ENCODE peak calls at places on chromosomes 6 and 20, in four cellular contexts. One of them, this sample, is unnamed.

GRCh38 chr6:392441-393390 is 1.2 kb downstream of the IRF4 start:
- DNase-seq in fibroblast of pulmonary artery: no peak
- DNase-seq in HepG2: no peak
- DNase-seq in ascending aorta: no peak
- DNase-seq in this sample: no peak

GRCh38 chr20:1377341-1377871 is 15.4 kb downstream of the FKBP1A start:
- DNase-seq in fibroblast of pulmonary artery: no peak
- DNase-seq in HepG2: no peak
- DNase-seq in ascending aorta: no peak
- DNase-seq in this sample: no peak

GRCh38 chr20:53656653-53657288 is 63.1 kb upstream of the ZNF217 start:
- DNase-seq in fibroblast of pulmonary artery: peak; percentile 74
- DNase-seq in HepG2: no peak
- DNase-seq in ascending aorta: no peak
- DNase-seq in this sample: peak; percentile 58

GRCh38 chr6:156662025-156662445 is 115.1 kb upstream of the ARID1B start:
- DNase-seq in fibroblast of pulmonary artery: no peak
- DNase-seq in HepG2: peak; percentile 50
- DNase-seq in ascending aorta: no peak
- DNase-seq in this sample: no peak

GRCh38 chr20:20096421-20096820 is 44.1 kb downstream of the CFAP61 start:
- DNase-seq in fibroblast of pulmonary artery: no peak
- DNase-seq in HepG2: no peak
- DNase-seq in ascending aorta: no peak
- DNase-seq in this sample: no peak

GRCh38 chr6:170176621-170177382 is 114.1 kb downstream of the DLL1 start:
- DNase-seq in fibroblast of pulmonary artery: no peak
- DNase-seq in HepG2: no peak
- DNase-seq in ascending aorta: no peak
- DNase-seq in this sample: no peak

GRCh38 chr6:29954272-29954671 is 11.9 kb downstream of the HLA-A start:
- DNase-seq in fibroblast of pulmonary artery: no peak
- DNase-seq in HepG2: no peak
- DNase-seq in ascending aorta: no peak
- DNase-seq in this sample: no peak

GRCh38 chr6:156016186-156016976 is 560.7 kb upstream of the NOX3 start:
- DNase-seq in fibroblast of pulmonary artery: no peak
- DNase-seq in HepG2: no peak
- DNase-seq in ascending aorta: no peak
- DNase-seq in this sample: no peak

GRCh38 chr6:137045221-137045789 is 540 bp upstream of the IL20RA start:
- DNase-seq in fibroblast of pulmonary artery: no peak
- DNase-seq in HepG2: no peak
- DNase-seq in ascending aorta: no peak
- DNase-seq in this sample: no peak

GRCh38 chr6:23180504-23181293 is 611.3 kb downstream of the HDGFL1 start:
- DNase-seq in fibroblast of pulmonary artery: peak; percentile 84
- DNase-seq in HepG2: no peak
- DNase-seq in ascending aorta: no peak
- DNase-seq in this sample: peak; percentile 86

GRCh38 chr6:135667694-135668455 is 170.3 kb upstream of the AHI1 start:
- DNase-seq in fibroblast of pulmonary artery: peak; percentile 39
- DNase-seq in HepG2: no peak
- DNase-seq in ascending aorta: no peak
- DNase-seq in this sample: peak; percentile 53

GRCh38 chr20:63062188-63063140 is 55.7 kb upstream of the BHLHE23 start:
- DNase-seq in fibroblast of pulmonary artery: no peak
- DNase-seq in HepG2: no peak
- DNase-seq in ascending aorta: no peak
- DNase-seq in this sample: no peak

GRCh38 chr6:7978736-7979135 is 68.1 kb upstream of the TXNDC5 start:
- DNase-seq in fibroblast of pulmonary artery: no peak
- DNase-seq in HepG2: no peak
- DNase-seq in ascending aorta: no peak
- DNase-seq in this sample: peak; percentile 71

GRCh38 chr6:157613011-157613522 is 210.0 kb upstream of the SNX9 start:
- DNase-seq in fibroblast of pulmonary artery: peak; percentile 85
- DNase-seq in HepG2: peak; percentile 63
- DNase-seq in ascending aorta: no peak
- DNase-seq in this sample: peak; percentile 84

GRCh38 chr20:19828233-19828632 is 70.2 kb downstream of the RIN2 start:
- DNase-seq in fibroblast of pulmonary artery: peak; percentile 51
- DNase-seq in HepG2: peak; percentile 30
- DNase-seq in ascending aorta: no peak
- DNase-seq in this sample: peak; percentile 59

GRCh38 chr6:88167625-88167937 is 1.4 kb upstream of the CNR1 start:
- DNase-seq in fibroblast of pulmonary artery: no peak
- DNase-seq in HepG2: no peak
- DNase-seq in ascending aorta: no peak
- DNase-seq in this sample: no peak

GRCh38 chr6:95578106-95578410 is 723 bp downstream of the MANEA start:
- DNase-seq in fibroblast of pulmonary artery: peak; percentile 12
- DNase-seq in HepG2: peak; percentile 15
- DNase-seq in ascending aorta: no peak
- DNase-seq in this sample: peak; percentile 23

GRCh38 chr20:48668451-48668946 is 159.3 kb downstream of the PREX1 start:
- DNase-seq in fibroblast of pulmonary artery: peak; percentile 71
- DNase-seq in HepG2: peak; percentile 21
- DNase-seq in ascending aorta: no peak
- DNase-seq in this sample: peak; percentile 23

GRCh38 chr6:111972714-111973678 is 80.9 kb upstream of the CCN6 start:
- DNase-seq in fibroblast of pulmonary artery: peak; percentile 97
- DNase-seq in HepG2: no peak
- DNase-seq in ascending aorta: peak; percentile 16
- DNase-seq in this sample: peak; percentile 97

GRCh38 chr6:101705866-101706265 is 312.4 kb downstream of the GRIK2 start:
- DNase-seq in fibroblast of pulmonary artery: peak; percentile 17
- DNase-seq in HepG2: no peak
- DNase-seq in ascending aorta: no peak
- DNase-seq in this sample: no peak

GRCh38 chr6:156197513-156197912 is 579.7 kb upstream of the ARID1B start:
- DNase-seq in fibroblast of pulmonary artery: no peak
- DNase-seq in HepG2: no peak
- DNase-seq in ascending aorta: no peak
- DNase-seq in this sample: no peak

GRCh38 chr6:88004707-88005106 is 42.9 kb upstream of the SPACA1 start:
- DNase-seq in fibroblast of pulmonary artery: no peak
- DNase-seq in HepG2: no peak
- DNase-seq in ascending aorta: no peak
- DNase-seq in this sample: no peak

GRCh38 chr20:41265931-41266330 is 51.6 kb downstream of the ZHX3 start:
- DNase-seq in fibroblast of pulmonary artery: no peak
- DNase-seq in HepG2: no peak
- DNase-seq in ascending aorta: no peak
- DNase-seq in this sample: no peak

GRCh38 chr6:13273931-13274706 is 54.2 kb downstream of the TBC1D7 start:
- DNase-seq in fibroblast of pulmonary artery: no peak
- DNase-seq in HepG2: no peak
- DNase-seq in ascending aorta: no peak
- DNase-seq in this sample: no peak

GRCh38 chr20:57544838-57545564 is 15.9 kb upstream of the PCK1 start:
- DNase-seq in fibroblast of pulmonary artery: no peak
- DNase-seq in HepG2: no peak
- DNase-seq in ascending aorta: no peak
- DNase-seq in this sample: no peak

GRCh38 chr6:1123976-1124375 is 187.9 kb upstream of the FOXQ1 start:
- DNase-seq in fibroblast of pulmonary artery: no peak
- DNase-seq in HepG2: no peak
- DNase-seq in ascending aorta: no peak
- DNase-seq in this sample: no peak

GRCh38 chr6:83707829-83708545 is 914 bp downstream of the SNAP91 start:
- DNase-seq in fibroblast of pulmonary artery: peak; percentile 3
- DNase-seq in HepG2: no peak
- DNase-seq in ascending aorta: no peak
- DNase-seq in this sample: no peak

GRCh38 chr20:61880706-61881105 is 185.0 kb downstream of the TAF4 start:
- DNase-seq in fibroblast of pulmonary artery: no peak
- DNase-seq in HepG2: no peak
- DNase-seq in ascending aorta: no peak
- DNase-seq in this sample: no peak

GRCh38 chr6:113570176-113570575 is 287.0 kb upstream of the MARCKS start:
- DNase-seq in fibroblast of pulmonary artery: peak; percentile 40
- DNase-seq in HepG2: no peak
- DNase-seq in ascending aorta: no peak
- DNase-seq in this sample: no peak

GRCh38 chr20:62496525-62497218 is 20.9 kb upstream of the GATA5 start:
- DNase-seq in fibroblast of pulmonary artery: no peak
- DNase-seq in HepG2: no peak
- DNase-seq in ascending aorta: no peak
- DNase-seq in this sample: no peak

GRCh38 chr6:28225056-28225834 is at the start of gene ZSCAN9:
- DNase-seq in fibroblast of pulmonary artery: peak; percentile 96
- DNase-seq in HepG2: peak; percentile 86
- DNase-seq in ascending aorta: peak; percentile 44
- DNase-seq in this sample: peak; percentile 89

GRCh38 chr6:51817832-51818231 is 269.6 kb downstream of the PKHD1 start:
- DNase-seq in fibroblast of pulmonary artery: no peak
- DNase-seq in HepG2: no peak
- DNase-seq in ascending aorta: no peak
- DNase-seq in this sample: no peak

GRCh38 chr6:123681957-123682462 is 45.3 kb upstream of the TRDN start:
- DNase-seq in fibroblast of pulmonary artery: no peak
- DNase-seq in HepG2: no peak
- DNase-seq in ascending aorta: no peak
- DNase-seq in this sample: no peak

DNA sequence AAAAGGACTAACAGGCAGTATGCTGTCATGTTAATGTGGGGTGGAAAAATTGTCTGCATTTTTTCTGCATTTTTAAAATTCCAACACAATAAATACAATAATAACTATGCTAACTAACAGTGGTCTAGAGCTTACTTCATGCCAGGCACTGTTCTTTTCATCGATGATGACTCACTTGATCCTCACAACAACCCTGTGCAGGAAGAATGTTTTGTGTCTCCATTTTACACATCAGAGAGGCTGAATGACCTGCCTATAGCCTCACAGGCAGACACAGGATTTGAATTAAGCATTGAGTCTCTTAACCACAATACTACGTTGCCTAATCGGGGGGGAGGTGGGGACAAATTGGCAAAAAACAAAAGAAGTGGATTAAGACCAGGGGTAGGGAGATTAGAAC is 26.9 kb upstream of the FANCE start:
- DNase-seq in fibroblast of pulmonary artery: peak; percentile 92
- DNase-seq in HepG2: no peak
- DNase-seq in ascending aorta: no peak
- DNase-seq in this sample: peak; percentile 92
- H3K4me3 ChIP-seq in fibroblast of pulmonary artery: no peak overlapping the region
- H3K4me3 ChIP-seq in HepG2: no peak overlapping the region
- H3K4me3 ChIP-seq in ascending aorta: no peak overlapping the region
- H3K4me3 ChIP-seq in this sample: no peak overlapping the region

DNA sequence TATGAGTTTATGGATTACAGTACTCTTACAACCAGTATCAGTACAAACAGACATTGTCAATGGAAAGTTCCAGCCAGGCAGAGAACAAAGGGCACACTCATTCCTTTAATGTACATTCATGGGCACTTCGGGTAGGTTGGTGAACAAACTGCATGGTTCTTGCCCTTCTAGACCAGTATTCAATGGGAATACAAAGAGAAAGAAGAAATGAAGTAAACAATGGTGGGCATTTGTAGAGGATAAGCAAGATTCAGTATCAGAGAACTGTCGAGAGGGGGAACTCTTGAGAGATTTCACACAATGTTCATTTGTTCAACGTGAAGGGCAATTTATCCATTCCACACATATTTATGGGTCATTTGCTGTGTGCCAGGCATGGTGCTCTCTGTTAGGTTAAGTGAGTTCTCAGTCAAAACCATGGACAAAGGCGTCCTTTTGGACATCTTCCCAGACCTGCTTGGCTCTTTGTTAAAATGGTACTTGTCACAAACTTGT is 714.8 kb downstream of the DHX35 start:
- DNase-seq in fibroblast of pulmonary artery: peak; percentile 8
- DNase-seq in HepG2: no peak
- DNase-seq in ascending aorta: no peak
- DNase-seq in this sample: peak; percentile 13
- TF ChIP-seq CTCF in fibroblast of pulmonary artery: peak; percentile 19
- TF ChIP-seq CTCF in HepG2: no peak
- TF ChIP-seq CTCF in ascending aorta: no peak
- TF ChIP-seq CTCF in this sample: peak; percentile 18

DNA sequence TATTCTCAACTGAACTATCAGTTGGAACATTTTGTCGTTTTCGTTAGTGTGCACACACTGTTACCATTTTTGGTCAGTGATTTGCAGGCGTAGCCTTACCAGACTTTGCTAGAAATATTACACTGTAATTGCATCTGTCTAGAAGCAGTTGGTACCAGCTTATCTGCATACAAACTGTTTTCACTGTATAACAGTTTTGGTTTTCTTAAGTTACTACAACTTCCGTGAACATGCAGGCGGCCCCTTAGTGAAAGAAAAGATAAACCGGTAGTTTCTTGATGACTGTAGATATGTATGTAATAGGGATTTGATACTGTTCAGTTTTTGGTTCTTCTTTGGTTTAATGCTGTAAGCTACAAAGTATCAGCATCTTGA is 1.3 kb downstream of the DSTN start:
- DNase-seq in fibroblast of pulmonary artery: no peak
- DNase-seq in HepG2: no peak
- DNase-seq in ascending aorta: no peak
- DNase-seq in this sample: no peak
- H3K4me3 ChIP-seq in fibroblast of pulmonary artery: peak overlapping the region; percentile 68
- H3K4me3 ChIP-seq in HepG2: peak overlapping the region; percentile 100
- H3K4me3 ChIP-seq in ascending aorta: peak overlapping the region; percentile 99
- H3K4me3 ChIP-seq in this sample: peak overlapping the region; percentile 79

GRCh38 chr6:166710084-166710483 is 83.0 kb upstream of the RPS6KA2 start:
- DNase-seq in fibroblast of pulmonary artery: no peak
- DNase-seq in HepG2: no peak
- DNase-seq in ascending aorta: no peak
- DNase-seq in this sample: no peak

GRCh38 chr6:166708466-166708865 is 81.4 kb upstream of the RPS6KA2 start:
- DNase-seq in fibroblast of pulmonary artery: no peak
- DNase-seq in HepG2: no peak
- DNase-seq in ascending aorta: no peak
- DNase-seq in this sample: no peak

GRCh38 chr6:166705070-166705469 is 78.0 kb upstream of the RPS6KA2 start:
- DNase-seq in fibroblast of pulmonary artery: peak; percentile 8
- DNase-seq in HepG2: no peak
- DNase-seq in ascending aorta: no peak
- DNase-seq in this sample: no peak

GRCh38 chr6:166704171-166704570 is 77.1 kb upstream of the RPS6KA2 start:
- DNase-seq in fibroblast of pulmonary artery: no peak
- DNase-seq in HepG2: no peak
- DNase-seq in ascending aorta: no peak
- DNase-seq in this sample: no peak

DNA sequence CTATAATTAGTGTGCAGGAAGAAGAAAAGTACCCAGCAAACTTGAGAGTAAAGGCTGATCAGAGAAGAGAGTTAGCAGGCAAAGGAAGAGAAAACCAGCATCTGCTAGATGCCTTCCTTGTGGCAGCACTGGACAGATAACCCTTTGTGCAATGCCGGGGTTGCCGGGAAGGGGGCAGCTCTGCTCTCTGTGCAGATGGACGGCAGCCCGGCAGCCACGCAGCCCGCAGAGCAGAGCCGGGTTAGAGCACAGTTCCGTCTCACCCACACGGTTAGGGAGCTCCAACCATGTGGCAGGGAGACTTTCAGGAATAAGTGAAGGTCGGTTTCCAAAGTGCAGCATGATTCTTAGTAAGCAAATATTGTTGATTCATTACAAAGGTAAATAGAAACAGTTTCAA is 80.0 kb upstream of the RPS6KA2 start:
- DNase-seq in fibroblast of pulmonary artery: peak; percentile 32
- DNase-seq in HepG2: peak; percentile 22
- DNase-seq in ascending aorta: no peak
- DNase-seq in this sample: peak; percentile 29
- TF ChIP-seq CTCF in fibroblast of pulmonary artery: peak; percentile 46
- TF ChIP-seq CTCF in HepG2: peak; percentile 63
- TF ChIP-seq CTCF in ascending aorta: no peak
- TF ChIP-seq CTCF in this sample: peak; percentile 58